ENCODE peak calls at places on chromosomes 7 and 10, in eight cellular contexts. One of them, this sample, is unnamed.
A peak's percentile ranks its signal among the peaks of the same experiment; 100 is the strongest.

GRCh38 chr7:27799212-27799611 is 59.2 kb downstream of the TAX1BP1 start:
- DNase-seq in nephron progenitor cell: no peak
- DNase-seq in lower lobe of right lung: no peak
- DNase-seq in GM20000: no peak
- DNase-seq in bronchial epithelial cell: no peak
- DNase-seq in foreskin keratinocyte: no peak
- DNase-seq in A549: no peak
- DNase-seq in body of pancreas: no peak
- DNase-seq in this sample: no peak

GRCh38 chr7:133778472-133778871 is 348.7 kb upstream of the LRGUK start:
- DNase-seq in nephron progenitor cell: no peak
- DNase-seq in lower lobe of right lung: no peak
- DNase-seq in GM20000: peak; percentile 41
- DNase-seq in bronchial epithelial cell: no peak
- DNase-seq in foreskin keratinocyte: no peak
- DNase-seq in A549: no peak
- DNase-seq in body of pancreas: no peak
- DNase-seq in this sample: no peak

GRCh38 chr7:91306266-91306665 is 42.0 kb downstream of the FZD1 start:
- DNase-seq in nephron progenitor cell: no peak
- DNase-seq in lower lobe of right lung: no peak
- DNase-seq in GM20000: no peak
- DNase-seq in bronchial epithelial cell: peak; percentile 34
- DNase-seq in foreskin keratinocyte: no peak
- DNase-seq in A549: no peak
- DNase-seq in body of pancreas: no peak
- DNase-seq in this sample: peak; percentile 46

GRCh38 chr10:34178196-34178595 is 636.9 kb downstream of the PARD3 start:
- DNase-seq in nephron progenitor cell: no peak
- DNase-seq in lower lobe of right lung: no peak
- DNase-seq in GM20000: no peak
- DNase-seq in bronchial epithelial cell: no peak
- DNase-seq in foreskin keratinocyte: no peak
- DNase-seq in A549: no peak
- DNase-seq in body of pancreas: no peak
- DNase-seq in this sample: no peak

GRCh38 chr7:519974-520458 is 370 bp upstream of the PDGFA start:
- DNase-seq in nephron progenitor cell: peak; percentile 68
- DNase-seq in lower lobe of right lung: peak; percentile 72
- DNase-seq in GM20000: peak; percentile 73
- DNase-seq in bronchial epithelial cell: no peak
- DNase-seq in foreskin keratinocyte: no peak
- DNase-seq in A549: peak; percentile 63
- DNase-seq in body of pancreas: peak; percentile 75
- DNase-seq in this sample: peak; percentile 63

GRCh38 chr10:32846974-32847373 is 111.1 kb downstream of the ITGB1 start:
- DNase-seq in nephron progenitor cell: no peak
- DNase-seq in lower lobe of right lung: no peak
- DNase-seq in GM20000: no peak
- DNase-seq in bronchial epithelial cell: no peak
- DNase-seq in foreskin keratinocyte: no peak
- DNase-seq in A549: no peak
- DNase-seq in body of pancreas: no peak
- DNase-seq in this sample: no peak

GRCh38 chr10:64648915-64649314 is 1127.7 kb downstream of the REEP3 start:
- DNase-seq in nephron progenitor cell: no peak
- DNase-seq in lower lobe of right lung: no peak
- DNase-seq in GM20000: peak; percentile 1
- DNase-seq in bronchial epithelial cell: no peak
- DNase-seq in foreskin keratinocyte: no peak
- DNase-seq in A549: no peak
- DNase-seq in body of pancreas: no peak
- DNase-seq in this sample: peak; percentile 1

GRCh38 chr10:51397695-51398094 is 301.7 kb downstream of the CSTF2T start:
- DNase-seq in nephron progenitor cell: no peak
- DNase-seq in lower lobe of right lung: no peak
- DNase-seq in GM20000: no peak
- DNase-seq in bronchial epithelial cell: peak; percentile 92
- DNase-seq in foreskin keratinocyte: peak; percentile 43
- DNase-seq in A549: no peak
- DNase-seq in body of pancreas: peak; percentile 85
- DNase-seq in this sample: peak; percentile 88

GRCh38 chr10:42753507-42754154 is 29.0 kb upstream of the BMS1 start:
- DNase-seq in nephron progenitor cell: peak; percentile 18
- DNase-seq in lower lobe of right lung: peak; percentile 51
- DNase-seq in GM20000: peak; percentile 45
- DNase-seq in bronchial epithelial cell: no peak
- DNase-seq in foreskin keratinocyte: no peak
- DNase-seq in A549: peak; percentile 21
- DNase-seq in body of pancreas: no peak
- DNase-seq in this sample: no peak

GRCh38 chr7:26667514-26668133 is 196.8 kb downstream of the SKAP2 start:
- DNase-seq in nephron progenitor cell: peak; percentile 69
- DNase-seq in lower lobe of right lung: no peak
- DNase-seq in GM20000: peak; percentile 43
- DNase-seq in bronchial epithelial cell: peak; percentile 85
- DNase-seq in foreskin keratinocyte: peak; percentile 64
- DNase-seq in A549: peak; percentile 47
- DNase-seq in body of pancreas: peak; percentile 79
- DNase-seq in this sample: peak; percentile 90

DNA sequence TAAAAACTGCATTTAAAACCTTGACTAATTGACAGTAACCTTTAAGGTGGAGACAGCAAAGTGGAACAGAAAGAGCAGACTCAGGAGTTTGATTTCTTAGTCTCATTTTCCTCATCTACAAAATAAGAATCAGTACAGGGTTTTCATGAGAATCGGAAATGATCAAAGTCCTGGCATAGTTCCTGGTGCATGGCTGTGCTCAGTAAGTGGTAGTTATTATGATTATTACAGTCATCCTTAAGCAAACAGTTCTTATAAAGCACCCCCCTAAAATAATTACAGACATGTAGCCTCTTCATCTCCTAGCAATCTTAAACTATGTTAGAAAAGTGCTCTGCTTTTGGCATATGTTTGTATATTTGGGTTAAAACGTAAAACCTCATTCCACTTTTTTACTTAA is 18.0 kb downstream of the NEBL start:
- DNase-seq in nephron progenitor cell: no peak
- DNase-seq in lower lobe of right lung: no peak
- DNase-seq in GM20000: no peak
- DNase-seq in bronchial epithelial cell: peak; percentile 25
- DNase-seq in foreskin keratinocyte: no peak
- DNase-seq in A549: no peak
- DNase-seq in body of pancreas: no peak
- DNase-seq in this sample: no peak
- TF ChIP-seq CTCF in nephron progenitor cell: no peak
- TF ChIP-seq CTCF in lower lobe of right lung: no peak
- TF ChIP-seq CTCF in GM20000: no peak
- TF ChIP-seq CTCF in bronchial epithelial cell: no peak
- TF ChIP-seq CTCF in foreskin keratinocyte: no peak
- TF ChIP-seq CTCF in A549: no peak
- TF ChIP-seq CTCF in body of pancreas: no peak
- TF ChIP-seq CTCF in this sample: no peak

DNA sequence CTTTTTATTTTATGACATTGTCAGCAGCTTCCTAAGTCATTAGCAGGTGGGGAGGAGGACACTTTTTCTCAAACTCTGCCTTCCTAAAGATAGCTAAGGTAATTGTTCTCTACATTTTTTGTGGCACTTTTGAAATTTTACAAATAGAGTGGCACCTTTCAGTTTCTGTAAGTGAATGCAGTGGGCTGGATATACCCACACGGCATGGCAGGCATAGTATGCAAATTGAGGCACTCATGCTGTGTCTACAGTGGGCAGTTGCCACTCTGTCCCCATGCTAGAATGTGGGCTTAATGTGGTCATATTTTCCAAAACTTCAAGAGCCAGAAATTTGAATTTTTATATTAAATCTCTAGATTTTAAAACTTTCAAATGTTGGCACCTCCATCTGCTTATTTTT is 12.8 kb upstream of the SH3PXD2A start:
- DNase-seq in nephron progenitor cell: no peak
- DNase-seq in lower lobe of right lung: no peak
- DNase-seq in GM20000: no peak
- DNase-seq in bronchial epithelial cell: no peak
- DNase-seq in foreskin keratinocyte: no peak
- DNase-seq in A549: no peak
- DNase-seq in body of pancreas: no peak
- DNase-seq in this sample: no peak
- TF ChIP-seq CTCF in nephron progenitor cell: no peak
- TF ChIP-seq CTCF in lower lobe of right lung: no peak
- TF ChIP-seq CTCF in GM20000: no peak
- TF ChIP-seq CTCF in bronchial epithelial cell: no peak
- TF ChIP-seq CTCF in foreskin keratinocyte: no peak
- TF ChIP-seq CTCF in A549: no peak
- TF ChIP-seq CTCF in body of pancreas: no peak
- TF ChIP-seq CTCF in this sample: no peak

GRCh38 chr10:52779541-52780390 is 7.2 kb upstream of the MBL2 start:
- DNase-seq in nephron progenitor cell: peak; percentile 93
- DNase-seq in lower lobe of right lung: peak; percentile 55
- DNase-seq in GM20000: peak; percentile 82
- DNase-seq in bronchial epithelial cell: peak; percentile 41
- DNase-seq in foreskin keratinocyte: no peak
- DNase-seq in A549: peak; percentile 60
- DNase-seq in body of pancreas: peak; percentile 51
- DNase-seq in this sample: peak; percentile 69

GRCh38 chr10:52783726-52784125 is 11.1 kb upstream of the MBL2 start:
- DNase-seq in nephron progenitor cell: no peak
- DNase-seq in lower lobe of right lung: no peak
- DNase-seq in GM20000: no peak
- DNase-seq in bronchial epithelial cell: peak; percentile 52
- DNase-seq in foreskin keratinocyte: no peak
- DNase-seq in A549: no peak
- DNase-seq in body of pancreas: no peak
- DNase-seq in this sample: peak; percentile 46

GRCh38 chr10:52782554-52782953 is 10.0 kb upstream of the MBL2 start:
- DNase-seq in nephron progenitor cell: no peak
- DNase-seq in lower lobe of right lung: no peak
- DNase-seq in GM20000: no peak
- DNase-seq in bronchial epithelial cell: no peak
- DNase-seq in foreskin keratinocyte: no peak
- DNase-seq in A549: no peak
- DNase-seq in body of pancreas: no peak
- DNase-seq in this sample: no peak

GRCh38 chr10:52778511-52779392 is 6.2 kb upstream of the MBL2 start:
- DNase-seq in nephron progenitor cell: no peak
- DNase-seq in lower lobe of right lung: no peak
- DNase-seq in GM20000: no peak
- DNase-seq in bronchial epithelial cell: peak; percentile 33
- DNase-seq in foreskin keratinocyte: no peak
- DNase-seq in A549: no peak
- DNase-seq in body of pancreas: no peak
- DNase-seq in this sample: peak; percentile 47

DNA sequence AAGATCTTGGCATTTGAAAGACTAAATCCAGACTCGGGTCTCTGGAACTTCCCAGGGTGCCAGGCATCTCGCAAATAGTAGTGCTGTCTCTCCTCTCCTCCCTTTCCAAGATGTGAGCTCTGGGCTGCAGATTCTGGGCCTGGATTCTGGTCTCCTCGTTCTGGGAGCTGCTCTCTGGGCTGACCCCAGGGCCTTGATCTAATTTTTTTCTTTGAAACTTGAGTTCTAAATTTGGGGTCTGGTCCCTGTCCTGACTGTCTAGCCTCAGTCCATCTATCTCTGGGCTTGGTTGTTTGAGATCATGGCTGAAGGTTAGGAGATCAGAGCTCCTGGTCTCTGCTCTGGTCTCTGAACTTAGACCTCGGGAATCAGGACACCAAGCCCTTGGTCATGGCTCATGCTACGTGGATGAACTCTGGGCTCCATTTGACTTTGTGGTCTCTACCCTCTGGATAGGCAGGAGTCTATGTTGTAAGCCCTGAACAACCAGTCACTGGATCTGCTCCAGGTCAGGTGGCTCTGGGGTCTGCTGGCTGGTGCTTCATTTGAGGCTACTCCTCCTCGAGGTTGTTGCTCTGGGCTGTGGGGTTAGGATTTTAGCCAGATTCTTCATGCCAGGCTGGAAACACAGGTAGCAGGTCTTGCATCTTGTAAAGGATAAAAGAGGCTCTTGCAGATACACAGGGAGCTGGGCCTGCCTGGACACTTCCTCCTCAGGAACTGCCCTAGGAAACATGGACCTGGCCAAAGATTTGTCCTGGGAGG is 8.0 kb upstream of the MBL2 start:
- DNase-seq in nephron progenitor cell: no peak
- DNase-seq in lower lobe of right lung: no peak
- DNase-seq in GM20000: no peak
- DNase-seq in bronchial epithelial cell: no peak
- DNase-seq in foreskin keratinocyte: no peak
- DNase-seq in A549: no peak
- DNase-seq in body of pancreas: no peak
- DNase-seq in this sample: no peak
- TF ChIP-seq CTCF in nephron progenitor cell: no peak
- TF ChIP-seq CTCF in lower lobe of right lung: no peak
- TF ChIP-seq CTCF in GM20000: no peak
- TF ChIP-seq CTCF in bronchial epithelial cell: no peak
- TF ChIP-seq CTCF in foreskin keratinocyte: no peak
- TF ChIP-seq CTCF in A549: no peak
- TF ChIP-seq CTCF in body of pancreas: no peak
- TF ChIP-seq CTCF in this sample: no peak

GRCh38 chr7:150927157-150927953 is 50.8 kb downstream of the KCNH2 start:
- DNase-seq in nephron progenitor cell: no peak
- DNase-seq in lower lobe of right lung: no peak
- DNase-seq in GM20000: no peak
- DNase-seq in bronchial epithelial cell: no peak
- DNase-seq in foreskin keratinocyte: no peak
- DNase-seq in A549: no peak
- DNase-seq in body of pancreas: no peak
- DNase-seq in this sample: no peak
- TF ChIP-seq CTCF in nephron progenitor cell: no peak
- TF ChIP-seq CTCF in lower lobe of right lung: no peak
- TF ChIP-seq CTCF in GM20000: no peak
- TF ChIP-seq CTCF in bronchial epithelial cell: no peak
- TF ChIP-seq CTCF in foreskin keratinocyte: no peak
- TF ChIP-seq CTCF in A549: no peak
- TF ChIP-seq CTCF in body of pancreas: no peak
- TF ChIP-seq CTCF in this sample: no peak

DNA sequence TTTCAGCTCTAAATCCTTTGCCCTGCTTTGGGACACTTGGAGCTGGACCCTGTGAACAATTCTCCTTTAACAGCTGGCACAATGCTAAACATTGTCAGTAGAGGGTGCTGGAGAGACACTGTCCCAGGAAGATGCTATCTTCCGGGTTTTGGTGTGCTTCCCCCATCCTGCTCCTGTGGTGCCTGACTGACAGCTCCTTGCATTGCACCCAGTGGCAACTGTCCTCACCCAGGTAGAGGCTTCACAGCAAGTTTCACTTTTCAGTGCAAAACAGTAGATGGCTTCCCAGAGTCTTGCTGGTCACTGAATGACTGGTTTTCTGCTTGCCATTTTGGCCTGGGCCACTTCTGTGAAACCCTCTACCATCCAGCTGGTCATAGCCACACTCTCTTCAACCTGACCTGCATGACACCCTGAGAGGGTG is 77.3 kb downstream of the CDC14C start:
- DNase-seq in nephron progenitor cell: peak; percentile 42
- DNase-seq in lower lobe of right lung: no peak
- DNase-seq in GM20000: peak; percentile 50
- DNase-seq in bronchial epithelial cell: peak; percentile 33
- DNase-seq in foreskin keratinocyte: peak; percentile 16
- DNase-seq in A549: peak; percentile 10
- DNase-seq in body of pancreas: peak; percentile 15
- DNase-seq in this sample: peak; percentile 56
- TF ChIP-seq CTCF in nephron progenitor cell: peak; percentile 67
- TF ChIP-seq CTCF in lower lobe of right lung: peak; percentile 19
- TF ChIP-seq CTCF in GM20000: peak; percentile 34
- TF ChIP-seq CTCF in bronchial epithelial cell: peak; percentile 56
- TF ChIP-seq CTCF in foreskin keratinocyte: peak; percentile 71
- TF ChIP-seq CTCF in A549: peak; percentile 24
- TF ChIP-seq CTCF in body of pancreas: peak; percentile 40
- TF ChIP-seq CTCF in this sample: peak; percentile 73

This sample was measured in epithelial cell of esophagus.